ENCODE peak calls at places on chromosomes 2 and 18, in four cellular contexts. P is esophagus squamous epithelium; L is HCT116; Y is effector memory CD4-positive, alpha-beta T cell. B is an unnamed sample.

GRCh38 chr18:69401475-69402218 is 959 bp downstream of the DOK6 start:
- DNase-seq in L (no peak), P (no peak), Y (no peak), B (no peak)

GRCh38 chr2:74919827-74920226 is 38.6 kb upstream of the POLE4 start:
- DNase-seq in L (peak; percentile 38), P (no peak), Y (peak; percentile 34), B (no peak)

GRCh38 chr2:144671695-144672094 is 151.8 kb upstream of the ZEB2 start:
- DNase-seq in Y (no peak), L (no peak), P (no peak), B (no peak)

GRCh38 chr2:147689510-147689909 is 155.3 kb upstream of the ACVR2A start:
- DNase-seq in P (no peak), Y (no peak), L (no peak), B (no peak)

GRCh38 chr2:239694487-239694886 is 293.7 kb upstream of the HDAC4 start:
- DNase-seq in P (no peak), Y (no peak), L (no peak), B (no peak)

GRCh38 chr2:236549165-236549564 is 20.5 kb upstream of the ACKR3 start:
- DNase-seq in L (no peak), Y (no peak), P (no peak), B (no peak)

GRCh38 chr2:20291106-20291564 is 59.5 kb downstream of the PUM2 start:
- DNase-seq in L (peak; percentile 75), Y (no peak), P (no peak), B (no peak)

GRCh38 chr2:28633739-28634138 is 117.9 kb upstream of the PPP1CB start:
- DNase-seq in Y (no peak), L (no peak), P (no peak), B (no peak)

GRCh38 chr2:186641807-186642321 is 52.0 kb upstream of the FAM171B start:
- DNase-seq in P (no peak), L (peak; percentile 50), Y (no peak), B (no peak)

GRCh38 chr2:116832148-116832547 is 982.3 kb upstream of the DDX18 start:
- DNase-seq in P (no peak), Y (no peak), L (no peak), B (no peak)

GRCh38 chr2:196927318-196928225 is 1.1 kb upstream of the PGAP1 start:
- DNase-seq in L (no peak), Y (no peak), P (no peak), B (no peak)

GRCh38 chr2:239345251-239345650 is 55.6 kb downstream of the HDAC4 start:
- DNase-seq in P (no peak), Y (no peak), L (no peak), B (no peak)

GRCh38 chr2:144914622-144915230 is 394.8 kb upstream of the ZEB2 start:
- DNase-seq in L (no peak), Y (no peak), P (no peak), B (no peak)

GRCh38 chr2:55175254-55176093 is 56.6 kb downstream of the CLHC1 start:
- DNase-seq in Y (no peak), P (no peak), L (peak; percentile 37), B (no peak)

GRCh38 chr2:12448846-12449480 is 267.8 kb upstream of the TRIB2 start:
- DNase-seq in Y (no peak), L (no peak), P (no peak), B (no peak)

GRCh38 chr2:37527362-37527761 is 144.1 kb downstream of the CDC42EP3 start:
- DNase-seq in P (no peak), L (no peak), Y (no peak), B (no peak)

GRCh38 chr2:33425660-33426059 is 50.8 kb upstream of the RASGRP3 start:
- DNase-seq in L (no peak), Y (no peak), P (no peak), B (no peak)

GRCh38 chr18:22924589-22924988 is 8.5 kb upstream of the RBBP8 start:
- DNase-seq in Y (no peak), L (no peak), P (no peak), B (no peak)

GRCh38 chr2:109447811-109448210 is 166.0 kb downstream of the SEPTIN10 start:
- DNase-seq in P (no peak), L (no peak), Y (no peak), B (no peak)

GRCh38 chr2:58182527-58182926 is 58.6 kb downstream of the FANCL start:
- DNase-seq in Y (no peak), L (no peak), P (no peak), B (no peak)

GRCh38 chr2:189178726-189179606 is 595 bp downstream of the COL5A2 start:
- DNase-seq in Y (no peak), L (no peak), P (no peak), B (no peak)

GRCh38 chr2:170396799-170397459 is 219.0 kb downstream of the MYO3B start:
- DNase-seq in P (no peak), Y (no peak), L (no peak), B (no peak)

GRCh38 chr18:9571546-9571945 is 42.8 kb downstream of the PPP4R1 start:
- DNase-seq in P (no peak), Y (no peak), L (no peak), B (no peak)

GRCh38 chr2:39264733-39265132 is 21.0 kb upstream of the CDKL4 start:
- DNase-seq in L (no peak), Y (no peak), P (no peak), B (no peak)

GRCh38 chr18:76437011-76437410 is 58.0 kb downstream of the ZNF516 start:
- DNase-seq in L (no peak), P (no peak), Y (no peak), B (no peak)

GRCh38 chr18:6729247-6730091 is at the start of gene ARHGAP28:
- DNase-seq in L (no peak), Y (no peak), P (peak; percentile 3), B (peak; percentile 66)

GRCh38 chr2:63029058-63029457 is 21.6 kb upstream of the OTX1 start:
- DNase-seq in P (no peak), L (no peak), Y (no peak), B (no peak)

GRCh38 chr2:3847397-3848052 is 144.2 kb downstream of the DCDC2C start:
- DNase-seq in Y (no peak), L (no peak), P (no peak), B (no peak)

GRCh38 chr2:42960835-42961165 is 168.4 kb upstream of the HAAO start:
- DNase-seq in L (no peak), P (no peak), Y (no peak), B (no peak)

GRCh38 chr2:149184994-149185393 is 145.4 kb upstream of the LYPD6 start:
- DNase-seq in Y (no peak), L (no peak), P (no peak), B (no peak)

GRCh38 chr2:240956161-240956934 is 42.1 kb upstream of the SNED1 start:
- DNase-seq in L (no peak), P (no peak), Y (no peak), B (no peak)

GRCh38 chr2:56184500-56184996 is 758 bp downstream of the CCDC85A start:
- DNase-seq in L (no peak), P (no peak), Y (no peak), B (no peak)

GRCh38 chr2:239700946-239701345 is 300.1 kb upstream of the HDAC4 start:
- DNase-seq in Y (no peak), L (no peak), P (no peak), B (no peak)

GRCh38 chr2:161981016-161981415 is 93.0 kb downstream of the DPP4 start:
- DNase-seq in L (no peak), P (no peak), Y (no peak), B (no peak)

GRCh38 chr2:72040629-72041403 is 106.8 kb downstream of the CYP26B1 start:
- DNase-seq in P (no peak), L (no peak), Y (no peak), B (no peak)

GRCh38 chr2:27356382-27357181 is at the start of gene GTF3C2:
- DNase-seq in Y (peak; percentile 85), L (peak; percentile 98), P (peak; percentile 87), B (peak; percentile 74)

GRCh38 chr2:174333017-174333501 is 1.7 kb upstream of the SP9 start:
- DNase-seq in Y (no peak), L (no peak), P (no peak), B (no peak)
- H3K27me3 ChIP-seq in Y (peaks cover 93% of the 10 kb centered on the region), L (no peaks in the 10 kb centered on the region), P (peaks cover 87% of the 10 kb centered on the region), B (peaks cover 63% of the 10 kb centered on the region)

GRCh38 chr2:128309341-128310093 is 9.2 kb downstream of the HS6ST1 start:
- DNase-seq in P (no peak), Y (no peak), L (no peak), B (peak; percentile 61)

GRCh38 chr2:128310761-128311160 is 7.9 kb downstream of the HS6ST1 start:
- DNase-seq in Y (no peak), L (no peak), P (no peak), B (no peak)

GRCh38 chr2:128308889-128309288 is 9.8 kb downstream of the HS6ST1 start:
- DNase-seq in P (no peak), Y (no peak), L (no peak), B (no peak)

GRCh38 chr2:128311216-128311754 is 7.4 kb downstream of the HS6ST1 start:
- DNase-seq in L (no peak), Y (no peak), P (no peak), B (peak; percentile 3)

GRCh38 chr2:128310094-128310716 is 8.5 kb downstream of the HS6ST1 start:
- DNase-seq in L (no peak), P (no peak), Y (no peak), B (peak; percentile 1)
- H3K27ac ChIP-seq in L (no peak overlapping the region), P (peak overlapping the region; percentile 32), Y (no peak overlapping the region), B (no peak overlapping the region)

DNA sequence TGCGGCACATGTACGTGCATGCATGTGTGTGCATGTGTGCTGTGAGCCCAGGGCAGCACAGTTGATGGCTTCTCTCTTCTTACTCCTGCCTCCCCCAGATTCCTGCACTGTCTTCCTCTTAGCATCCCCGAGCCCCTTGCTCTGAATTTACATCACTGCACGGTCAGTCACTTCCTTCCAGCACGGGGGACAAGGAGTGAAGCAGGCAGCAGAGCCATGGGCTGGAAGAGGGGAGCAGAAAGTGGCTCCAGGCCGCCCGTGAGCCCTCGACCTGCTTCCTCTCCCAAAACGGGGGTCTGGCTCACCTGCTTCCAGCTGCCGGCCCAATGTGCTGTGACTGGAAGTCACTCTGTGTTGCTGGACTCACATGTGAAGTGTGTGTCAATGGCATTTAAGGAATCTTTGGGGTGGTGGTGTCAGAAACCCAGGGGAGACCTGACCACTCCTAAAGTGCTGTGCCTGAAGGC is 106.1 kb downstream of the FAM210A start:
- DNase-seq in Y (no peak), P (no peak), L (no peak), B (no peak)
- H3K27me3 ChIP-seq in Y (no peaks in the 10 kb centered on the region), P (no peaks in the 10 kb centered on the region), L (no peaks in the 10 kb centered on the region), B (no peaks in the 10 kb centered on the region)

GRCh38 chr2:223090540-223091235 is 38.7 kb downstream of the KCNE4 start:
- DNase-seq in L (no peak), P (no peak), Y (no peak), B (no peak)
- H3K27ac ChIP-seq in L (no peak overlapping the region), P (no peak overlapping the region), Y (no peak overlapping the region), B (no peak overlapping the region)

DNA sequence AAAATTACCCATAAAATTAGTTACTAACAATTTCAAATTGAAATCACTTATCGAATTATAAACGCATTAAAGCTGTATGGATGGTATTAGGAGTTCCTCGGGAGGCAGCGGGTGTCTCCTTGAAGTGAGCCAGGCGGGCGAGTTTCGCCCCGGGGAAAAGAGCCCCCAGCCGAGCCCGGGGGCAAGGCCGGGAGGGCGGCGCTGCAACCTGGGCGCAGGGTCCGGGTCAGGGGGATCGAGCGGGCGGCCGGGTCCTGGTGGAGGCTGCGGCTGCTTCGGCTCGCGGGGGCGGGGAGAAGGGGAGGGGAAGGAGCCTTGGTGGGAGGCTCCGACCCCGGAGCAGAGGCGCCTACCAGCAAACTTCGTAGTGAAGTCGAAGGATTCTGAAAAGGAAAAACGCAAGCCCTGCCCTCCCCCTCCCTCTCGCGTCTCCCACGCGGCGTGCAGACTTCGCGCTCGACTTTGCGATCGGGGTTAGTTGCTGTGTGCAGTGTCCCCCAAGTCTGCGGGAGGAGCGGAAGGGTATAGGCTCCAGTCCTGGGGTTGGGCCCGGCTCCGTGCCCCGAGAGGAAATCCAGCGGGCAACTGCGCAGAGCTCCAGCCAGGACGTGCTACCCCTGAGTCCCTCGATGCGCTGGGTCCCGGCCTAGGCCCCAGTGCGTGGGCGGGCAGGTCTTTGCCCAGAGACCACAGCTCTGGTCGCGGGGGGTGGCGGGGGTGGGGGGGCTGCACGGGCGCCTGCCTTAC is 140.9 kb downstream of the MEIS1 start:
- DNase-seq in P (no peak), L (no peak), Y (no peak), B (peak; percentile 68)
- H3K27me3 ChIP-seq in P (no peaks in the 10 kb centered on the region), L (no peaks in the 10 kb centered on the region), Y (peaks cover 19% of the 10 kb centered on the region), B (peaks cover 21% of the 10 kb centered on the region)

B was measured in ascending aorta.